ENCODE peak calls at places on chromosomes 1 and 21, in ten cellular contexts. A, L, G, P, O, H, Q, X, W and D are unnamed samples.
A peak's percentile ranks its signal among the peaks of the same experiment; 100 is the strongest.

GRCh38 chr1:212814548-212814947 is 22.9 kb downstream of the TATDN3 start:
- DNase-seq in L (no peak), O (no peak), Q (no peak), A (no peak), X (no peak), P (no peak), W (no peak), H (peak; percentile 48), G (no peak), D (no peak)

GRCh38 chr1:22142315-22143064 is 407 bp downstream of the WNT4 start:
- DNase-seq in H (no peak), A (peak; percentile 34), X (peak; percentile 72), Q (no peak), O (peak; percentile 27), W (no peak), P (no peak), G (no peak), L (no peak), D (peak; percentile 18)

GRCh38 chr21:34367320-34367935 is 3.6 kb downstream of the KCNE2 start:
- DNase-seq in W (peak; percentile 64), A (peak; percentile 27), Q (peak; percentile 65), H (peak; percentile 62), O (peak; percentile 48), G (peak; percentile 8), X (peak; percentile 70), L (no peak), P (peak; percentile 40), D (peak; percentile 43)

GRCh38 chr1:155177918-155178281 is 4.3 kb downstream of the TRIM46 start:
- DNase-seq in P (no peak), Q (no peak), L (no peak), X (no peak), G (no peak), O (no peak), H (no peak), W (no peak), A (no peak), D (no peak)

GRCh38 chr1:113511269-113511668 is 121.0 kb downstream of the MAGI3 start:
- DNase-seq in Q (no peak), G (no peak), P (no peak), L (no peak), W (no peak), X (no peak), O (no peak), H (no peak), A (no peak), D (no peak)

GRCh38 chr21:21195417-21195816 is 197.2 kb downstream of the NCAM2 start:
- DNase-seq in H (no peak), W (no peak), P (no peak), G (no peak), A (no peak), X (no peak), L (no peak), O (no peak), Q (no peak), D (no peak)

GRCh38 chr1:92095868-92096267 is 15.7 kb downstream of the BTBD8 start:
- DNase-seq in L (no peak), G (no peak), W (no peak), A (no peak), P (no peak), O (no peak), X (no peak), H (no peak), Q (no peak), D (no peak)

GRCh38 chr1:94725566-94725965 is 94.6 kb upstream of the SLC44A3 start:
- DNase-seq in L (no peak), P (no peak), W (peak; percentile 84), X (no peak), Q (no peak), O (no peak), H (no peak), G (no peak), A (no peak), D (no peak)

GRCh38 chr1:30716646-30717045 is 6.7 kb downstream of the MATN1 start:
- DNase-seq in Q (no peak), P (no peak), G (no peak), H (no peak), A (no peak), L (no peak), X (no peak), O (no peak), W (no peak), D (no peak)

GRCh38 chr1:245060684-245061374 is 94.0 kb upstream of the KIF26B start:
- DNase-seq in W (no peak), H (peak; percentile 72), Q (no peak), A (no peak), O (no peak), G (no peak), P (no peak), X (no peak), L (no peak), D (no peak)

GRCh38 chr1:151284013-151284577 is 2.0 kb downstream of the ZNF687 start:
- DNase-seq in X (no peak), A (no peak), P (no peak), Q (no peak), L (no peak), O (no peak), G (no peak), H (no peak), W (no peak), D (no peak)

GRCh38 chr1:94971491-94971924 is 44.6 kb upstream of the CNN3 start:
- DNase-seq in X (peak; percentile 60), W (peak; percentile 41), O (no peak), G (no peak), L (no peak), A (no peak), P (no peak), H (no peak), Q (no peak), D (no peak)

GRCh38 chr1:158496379-158496778 is 24.4 kb downstream of the OR10R2 start:
- DNase-seq in L (no peak), X (no peak), A (no peak), W (no peak), G (no peak), O (no peak), P (no peak), Q (no peak), H (no peak), D (no peak)

GRCh38 chr1:148290881-148291280 is 138.8 kb upstream of the NBPF11 start:
- DNase-seq in L (no peak), X (no peak), Q (no peak), A (no peak), H (peak; percentile 29), P (no peak), W (no peak), O (no peak), G (no peak), D (no peak)

GRCh38 chr1:225694151-225694603 is 41.3 kb upstream of the ENAH start:
- DNase-seq in L (no peak), H (peak; percentile 93), Q (no peak), A (no peak), G (no peak), W (peak; percentile 83), X (peak; percentile 15), O (no peak), P (no peak), D (no peak)

GRCh38 chr1:77831976-77832695 is 52.7 kb downstream of the MIGA1 start:
- DNase-seq in A (no peak), P (no peak), H (no peak), X (no peak), G (no peak), L (no peak), W (peak; percentile 67), Q (no peak), O (no peak), D (no peak)

GRCh38 chr1:187840557-187840956 is 1011.8 kb downstream of the PLA2G4A start:
- DNase-seq in L (no peak), H (no peak), W (no peak), P (no peak), X (no peak), G (no peak), O (no peak), A (no peak), Q (no peak), D (no peak)

GRCh38 chr21:17848228-17848627 is 29.1 kb upstream of the C21orf91 start:
- DNase-seq in P (no peak), L (no peak), Q (no peak), G (no peak), O (peak; percentile 26), W (peak; percentile 97), X (peak; percentile 89), H (peak; percentile 1), A (no peak), D (peak; percentile 28)

GRCh38 chr1:179187043-179187442 is 42.4 kb downstream of the ABL2 start:
- DNase-seq in W (no peak), G (no peak), X (peak; percentile 30), O (no peak), Q (no peak), H (no peak), A (no peak), L (no peak), P (no peak), D (no peak)

GRCh38 chr1:41319803-41320711 is 41.2 kb upstream of the FOXO6 start:
- DNase-seq in X (no peak), W (no peak), G (no peak), P (no peak), Q (no peak), O (no peak), H (no peak), L (no peak), A (no peak), D (no peak)

GRCh38 chr1:51517361-51518032 is 1.6 kb downstream of the EPS15 start:
- DNase-seq in A (no peak), L (no peak), W (no peak), O (no peak), X (no peak), Q (no peak), G (no peak), H (peak; percentile 31), P (no peak), D (no peak)

GRCh38 chr1:152926091-152926490 is 17.7 kb downstream of the IVL start:
- DNase-seq in X (peak; percentile 79), P (no peak), H (no peak), A (no peak), W (no peak), O (no peak), G (no peak), Q (no peak), L (no peak), D (no peak)

GRCh38 chr1:62367005-62367547 is 47.8 kb upstream of the KANK4 start:
- DNase-seq in Q (no peak), H (no peak), A (no peak), O (no peak), W (no peak), G (no peak), P (no peak), L (no peak), X (no peak), D (no peak)

GRCh38 chr1:164875518-164875917 is 316.5 kb downstream of the PBX1 start:
- DNase-seq in L (no peak), G (no peak), W (no peak), H (no peak), O (no peak), X (no peak), A (no peak), Q (no peak), P (no peak), D (no peak)

GRCh38 chr21:41857771-41858300 is 21.3 kb downstream of the PRDM15 start:
- DNase-seq in G (no peak), L (no peak), O (no peak), Q (no peak), W (no peak), P (no peak), A (no peak), X (no peak), H (no peak), D (no peak)

GRCh38 chr1:68409426-68409825 is 40.3 kb downstream of the RPE65 start:
- DNase-seq in P (no peak), X (no peak), W (no peak), Q (no peak), O (no peak), H (no peak), L (no peak), A (no peak), G (no peak), D (no peak)

GRCh38 chr1:229191066-229191674 is 79.7 kb upstream of the RAB4A start:
- DNase-seq in A (no peak), X (no peak), W (no peak), Q (no peak), L (no peak), P (no peak), H (no peak), O (no peak), G (no peak), D (no peak)

GRCh38 chr1:58909162-58909560 is 125.3 kb upstream of the JUN start:
- DNase-seq in W (no peak), L (no peak), O (no peak), A (no peak), H (no peak), G (no peak), P (no peak), X (peak; percentile 67), Q (no peak), D (no peak)